ENCODE peak calls at places on chromosome 15, in nine cellular contexts. N is stomach, J is choroid plexus epithelial cell, M is uterus, Q is GM06990, C is GM12865, V is AG04449, I is endodermal cell, K is fibroblast of pulmonary artery. P is an unnamed sample.

GRCh38 chr15:41855121-41855941 is 16.7 kb downstream of the PLA2G4B start:
- DNase-seq in N (no peak), J (no peak), M (no peak), Q (no peak), C (no peak), V (no peak), I (no peak), K (no peak), P (no peak)

GRCh38 chr15:92400980-92401787 is 7.5 kb downstream of the ST8SIA2 start:
- DNase-seq in N (no peak), J (no peak), M (no peak), Q (no peak), C (no peak), V (no peak), I (no peak), K (no peak), P (no peak)

GRCh38 chr15:85318048-85318731 is 62.2 kb upstream of the AKAP13 start:
- DNase-seq in N (peak), J (peak), M (no peak), Q (peak), C (peak), V (peak), I (no peak), K (peak), P (peak)

GRCh38 chr15:101084801-101085200 is 165.6 kb downstream of the LRRK1 start:
- DNase-seq in N (no peak), J (no peak), M (no peak), Q (no peak), C (no peak), V (no peak), I (no peak), K (no peak), P (no peak)

GRCh38 chr15:100877551-100877950 is 2.1 kb upstream of the ALDH1A3 start:
- DNase-seq in N (no peak), J (no peak), M (no peak), Q (no peak), C (no peak), V (no peak), I (no peak), K (no peak), P (no peak)

GRCh38 chr15:62067448-62068044 is 769 bp downstream of the C2CD4A start:
- DNase-seq in N (peak), J (no peak), M (peak), Q (peak), C (no peak), V (no peak), I (peak), K (peak), P (peak)

GRCh38 chr15:48748535-48748934 is 62.3 kb downstream of the CEP152 start:
- DNase-seq in N (no peak), J (peak), M (no peak), Q (no peak), C (no peak), V (no peak), I (no peak), K (peak), P (peak)

GRCh38 chr15:92462771-92463170 is 69.1 kb downstream of the ST8SIA2 start:
- DNase-seq in N (no peak), J (no peak), M (no peak), Q (no peak), C (no peak), V (no peak), I (no peak), K (no peak), P (no peak)

GRCh38 chr15:45664451-45664850 is 29.6 kb downstream of the SQOR start:
- DNase-seq in N (no peak), J (peak), M (no peak), Q (no peak), C (no peak), V (peak), I (peak), K (no peak), P (no peak)

GRCh38 chr15:28984421-28985375 is 98.9 kb downstream of the APBA2 start:
- DNase-seq in N (no peak), J (peak), M (no peak), Q (no peak), C (no peak), V (no peak), I (peak), K (peak), P (peak)

GRCh38 chr15:93126496-93127083 is 37.6 kb upstream of the RGMA start:
- DNase-seq in N (no peak), J (no peak), M (peak), Q (no peak), C (no peak), V (no peak), I (no peak), K (no peak), P (no peak)

GRCh38 chr15:84934942-84935729 is 46.5 kb upstream of the PDE8A start:
- DNase-seq in N (no peak), J (no peak), M (no peak), Q (no peak), C (no peak), V (no peak), I (peak), K (no peak), P (no peak)

GRCh38 chr15:101676965-101677364 is 24.8 kb upstream of the TM2D3 start:
- DNase-seq in N (no peak), J (no peak), M (no peak), Q (no peak), C (no peak), V (peak), I (no peak), K (no peak), P (peak)

GRCh38 chr15:25762015-25762662 is 101.0 kb downstream of the ATP10A start:
- DNase-seq in N (peak), J (no peak), M (no peak), Q (no peak), C (no peak), V (no peak), I (no peak), K (no peak), P (no peak)

GRCh38 chr15:73994419-73994883 is at the start of gene PML:
- DNase-seq in N (peak), J (peak), M (peak), Q (peak), C (peak), V (peak), I (peak), K (peak), P (peak)
- TF ChIP-seq CTCF in N (no peak), J (no peak), M (peak), Q (no peak), C (no peak), V (no peak), I (no peak), K (no peak), P (no peak)

GRCh38 chr15:63474810-63475316 is 29.5 kb upstream of the USP3 start:
- DNase-seq in N (peak), J (no peak), M (no peak), Q (peak), C (peak), V (no peak), I (peak), K (no peak), P (no peak)

GRCh38 chr15:63475670-63476069 is 28.7 kb upstream of the USP3 start:
- DNase-seq in N (no peak), J (no peak), M (no peak), Q (no peak), C (no peak), V (no peak), I (no peak), K (no peak), P (no peak)

GRCh38 chr15:63473999-63474809 is 30.2 kb upstream of the USP3 start:
- DNase-seq in N (peak), J (peak), M (no peak), Q (peak), C (peak), V (no peak), I (peak), K (peak), P (peak)

GRCh38 chr15:63473749-63473998 is 30.7 kb upstream of the USP3 start:
- DNase-seq in N (no peak), J (no peak), M (no peak), Q (no peak), C (no peak), V (no peak), I (no peak), K (no peak), P (no peak)

DNA sequence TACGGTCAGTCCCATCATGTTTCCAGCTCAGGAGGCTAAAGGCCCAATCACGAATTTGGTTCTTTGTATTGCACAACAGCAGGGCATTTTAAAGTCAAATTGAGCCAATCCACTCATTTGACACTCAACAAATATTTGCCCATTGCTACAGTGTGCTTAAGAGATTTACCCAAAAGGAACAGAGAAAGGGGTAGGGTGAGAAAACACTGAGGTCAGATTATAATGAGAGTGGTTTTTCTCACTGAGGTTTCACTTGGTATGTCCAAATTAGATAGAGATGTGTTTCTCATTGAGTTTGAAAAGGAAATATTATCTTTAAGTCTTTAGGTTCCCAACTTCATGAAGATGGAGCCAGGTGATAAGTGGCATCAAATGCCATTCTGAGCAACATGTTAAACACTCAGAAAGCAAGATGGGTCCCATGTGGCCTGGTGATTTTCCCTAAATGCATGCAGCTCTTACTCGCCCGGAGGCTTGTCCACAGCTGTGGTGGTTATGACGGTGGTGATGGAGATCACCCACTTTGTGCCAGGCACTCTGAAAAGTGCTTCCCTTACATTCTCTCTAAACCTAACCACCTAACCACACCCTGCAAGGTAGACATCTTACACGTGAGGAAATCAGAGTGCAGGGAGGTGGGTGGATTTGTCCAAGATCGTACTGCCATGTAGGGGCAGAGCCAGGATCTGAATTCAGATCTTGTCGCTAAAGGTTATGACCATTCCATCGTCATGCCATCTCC is 31.2 kb upstream of the USP3 start:
- DNase-seq in N (no peak), J (no peak), M (no peak), Q (peak), C (peak), V (no peak), I (no peak), K (no peak), P (no peak)
- H3K4me3 ChIP-seq in N (no peak), J (no peak), M (no peak), Q (no peak), C (no peak), V (no peak), I (no peak), K (no peak), P (no peak)

GRCh38 chr15:50353999-50354837 is 780 bp downstream of the GABPB1 start:
- DNase-seq in N (peak), J (peak), M (peak), Q (peak), C (peak), V (peak), I (peak), K (peak), P (peak)
- TF ChIP-seq CTCF in N (no peak), J (no peak), M (no peak), Q (no peak), C (no peak), V (no peak), I (no peak), K (no peak), P (no peak)

GRCh38 chr15:57320543-57321220 is 55.6 kb upstream of the CGNL1 start:
- DNase-seq in N (no peak), J (peak), M (no peak), Q (no peak), C (no peak), V (no peak), I (no peak), K (peak), P (peak)
- H3K4me3 ChIP-seq in N (no peak), J (no peak), M (no peak), Q (no peak), C (no peak), V (no peak), I (no peak), K (no peak), P (no peak)

GRCh38 chr15:36645106-36645505 is 65.7 kb downstream of the CDIN1 start:
- DNase-seq in N (no peak), J (peak), M (no peak), Q (no peak), C (no peak), V (no peak), I (no peak), K (peak), P (peak)
- TF ChIP-seq CTCF in N (no peak), J (no peak), M (no peak), Q (no peak), C (no peak), V (no peak), I (peak), K (peak), P (peak)

DNA sequence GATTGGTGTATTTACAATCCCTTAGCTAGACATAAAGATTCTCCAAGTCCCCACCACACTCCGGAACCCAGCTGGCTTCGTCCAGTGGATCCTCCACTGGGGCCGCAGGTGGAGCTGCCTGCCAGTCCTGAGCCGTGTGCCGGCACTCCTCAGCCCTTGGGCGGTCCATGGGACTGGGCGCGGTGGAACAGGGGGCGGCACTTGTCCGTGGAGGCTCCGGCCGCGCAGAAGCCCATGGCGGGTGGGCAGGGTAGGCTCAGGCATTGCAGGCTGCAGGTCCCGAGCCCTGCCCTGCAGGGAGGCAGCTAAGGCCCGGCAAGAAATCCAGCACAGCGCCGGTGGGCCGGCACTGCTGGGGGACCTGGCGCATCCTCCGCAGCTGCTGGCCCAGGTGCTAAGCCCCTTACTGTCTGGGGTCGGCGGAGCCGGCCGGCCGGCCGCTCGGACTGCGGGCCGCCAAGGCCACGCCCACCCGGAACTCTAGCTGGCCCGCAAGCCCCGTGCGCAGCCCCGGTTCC is 3.5 kb upstream of the RNU5B-1 start:
- DNase-seq in N (no peak), J (no peak), M (no peak), Q (no peak), C (no peak), V (no peak), I (peak), K (no peak), P (no peak)
- H3K4me3 ChIP-seq in N (no peak), J (no peak), M (no peak), Q (no peak), C (no peak), V (no peak), I (no peak), K (no peak), P (no peak)

DNA sequence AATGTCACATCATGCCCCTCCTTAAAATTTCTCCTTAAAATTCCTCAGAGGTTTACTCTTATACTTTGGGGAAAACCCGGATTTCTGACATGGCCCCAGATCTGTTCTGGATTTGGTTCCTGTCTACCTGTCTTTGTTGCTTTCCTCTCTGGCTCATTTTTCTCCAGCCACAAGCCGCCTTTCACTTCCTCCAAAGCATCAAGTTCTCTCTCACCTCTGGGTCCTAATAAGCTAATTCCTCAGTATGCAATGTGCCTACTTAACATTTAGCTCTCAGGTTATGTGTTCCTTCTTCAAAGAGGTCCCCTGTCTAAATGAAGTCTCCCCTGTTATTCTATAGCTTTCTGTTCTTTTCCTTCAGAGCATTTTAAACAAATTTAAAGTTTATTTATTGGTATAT is 16.1 kb downstream of the HMG20A start:
- DNase-seq in N (no peak), J (no peak), M (no peak), Q (no peak), C (peak), V (no peak), I (no peak), K (no peak), P (no peak)
- TF ChIP-seq CTCF in N (no peak), J (no peak), M (no peak), Q (no peak), C (no peak), V (no peak), I (no peak), K (no peak), P (no peak)

P was measured in fibroblast of villous mesenchyme.